ENCODE peak calls at places on chromosome 5, in six cellular contexts. F is colonic mucosa, A is pancreas, Z is breast epithelium, U is lung, O is mesendoderm. N is an unnamed sample. For H3K4me1, the result is how much of the 10 kb centered on the place peaks cover.

GRCh38 chr5:13278148-13278547 is 666.3 kb downstream of the DNAH5 start:
- DNase-seq in F (no peak), A (no peak), Z (no peak), U (no peak), O (peak), N (no peak)

GRCh38 chr5:90547072-90547536 is 11.5 kb upstream of the ADGRV1 start:
- DNase-seq in F (no peak), A (no peak), Z (no peak), U (no peak), O (no peak), N (no peak)

GRCh38 chr5:166883016-166883415 is 1408.4 kb upstream of the WWC1 start:
- DNase-seq in F (no peak), A (no peak), Z (no peak), U (no peak), O (peak), N (no peak)

GRCh38 chr5:10018211-10018610 is 231.5 kb downstream of the ATPSCKMT start:
- DNase-seq in F (no peak), A (no peak), Z (no peak), U (no peak), O (no peak), N (no peak)

GRCh38 chr5:94057655-94058054 is 316.3 kb upstream of the POU5F2 start:
- DNase-seq in F (no peak), A (no peak), Z (no peak), U (no peak), O (peak), N (no peak)

GRCh38 chr5:179731791-179732411 is 721 bp upstream of the MAML1 start:
- DNase-seq in F (peak), A (no peak), Z (peak), U (peak), O (no peak), N (peak)

GRCh38 chr5:168592014-168592368 is 12.8 kb upstream of the PANK3 start:
- DNase-seq in F (no peak), A (no peak), Z (peak), U (no peak), O (no peak), N (no peak)

GRCh38 chr5:78377056-78377717 is 16.8 kb downstream of the SCAMP1 start:
- DNase-seq in F (no peak), A (no peak), Z (no peak), U (no peak), O (no peak), N (no peak)

GRCh38 chr5:1901081-1901480 is 18.4 kb upstream of the IRX4 start:
- DNase-seq in F (no peak), A (no peak), Z (no peak), U (no peak), O (no peak), N (no peak)

GRCh38 chr5:172891716-172892421 is 57.8 kb downstream of the ERGIC1 start:
- DNase-seq in F (no peak), A (peak), Z (peak), U (peak), O (no peak), N (peak)

DNA sequence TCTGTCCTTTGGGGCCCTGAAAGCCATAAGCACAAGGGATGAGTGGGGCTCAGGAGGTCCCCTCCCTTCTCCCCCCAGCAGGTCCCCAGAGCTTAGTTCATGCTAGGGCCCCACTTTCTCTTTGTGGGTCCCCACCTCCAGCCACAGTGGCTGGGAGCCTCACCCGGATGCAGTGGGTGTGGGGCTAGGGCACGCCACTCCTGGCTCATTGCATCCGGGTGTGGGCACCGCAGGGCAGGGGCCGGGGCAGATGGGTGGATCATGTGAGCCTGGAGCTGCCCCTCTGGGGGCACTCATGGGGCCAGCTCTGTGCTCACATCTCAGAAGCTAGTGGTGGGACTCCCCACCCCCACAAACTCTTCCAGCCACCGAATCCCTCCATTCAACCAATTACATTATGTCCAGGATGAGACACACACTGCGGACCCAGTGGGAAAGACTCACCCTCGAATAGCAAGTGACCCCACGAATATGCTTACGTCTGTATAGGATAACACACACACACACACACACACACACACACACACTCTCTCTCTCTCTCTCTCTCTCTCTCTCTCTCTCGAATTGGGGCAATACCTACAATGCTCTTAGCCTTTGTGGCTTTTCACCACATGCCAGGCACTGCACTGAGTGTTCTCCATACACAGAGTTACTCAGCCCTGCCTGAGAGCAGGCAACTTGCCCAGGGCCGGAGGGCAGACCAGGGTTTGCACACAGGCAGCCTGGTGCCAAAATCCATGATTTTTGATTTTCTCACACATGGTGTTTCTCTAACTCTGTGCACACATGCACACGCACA is 16.8 kb upstream of the PHYKPL start:
- DNase-seq in F (no peak), A (no peak), Z (no peak), U (no peak), O (no peak), N (peak)
- H3K27ac ChIP-seq in F (no peak), A (no peak), Z (no peak), U (no peak), O (no peak), N (peak)

GRCh38 chr5:150778103-150778516 is 447 bp upstream of the SMIM3 start:
- DNase-seq in F (peak), A (no peak), Z (no peak), U (no peak), O (no peak), N (no peak)
- H3K4me1 ChIP-seq in F (under half), A (under half), Z (under half), U (under half), O (under half), N (half or more)

GRCh38 chr5:132807163-132807838 is 5.8 kb upstream of the SOWAHA start:
- DNase-seq in F (peak), A (no peak), Z (no peak), U (no peak), O (peak), N (no peak)
- H3K27ac ChIP-seq in F (peak), A (peak), Z (no peak), U (no peak), O (no peak), N (no peak)

DNA sequence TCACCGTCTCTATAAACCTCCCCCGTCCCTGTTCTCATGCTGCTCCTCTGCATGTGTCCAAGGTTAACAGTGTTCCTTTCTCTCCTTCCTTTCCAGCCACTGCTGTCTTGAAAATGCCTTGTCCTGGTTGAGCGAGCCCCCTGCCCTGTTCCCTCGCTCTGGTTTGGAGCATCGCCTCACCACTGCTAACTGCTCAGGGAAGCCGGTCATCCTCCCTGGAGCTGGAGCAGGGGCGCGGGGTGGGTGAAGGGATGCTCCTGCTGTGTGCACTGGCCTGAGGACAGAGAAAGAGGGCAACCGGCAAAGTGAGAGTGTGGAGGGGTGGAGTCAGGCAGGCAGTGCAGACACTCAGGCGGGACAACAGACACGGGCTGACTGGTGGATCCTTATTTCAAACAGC is 19.4 kb downstream of the UBE2QL1 start:
- DNase-seq in F (no peak), A (no peak), Z (no peak), U (no peak), O (no peak), N (no peak)
- H3K4me1 ChIP-seq in F (under half), A (under half), Z (under half), U (under half), O (under half), N (half or more)

GRCh38 chr5:53364098-53364497 is 116.3 kb upstream of the FST start:
- DNase-seq in F (no peak), A (no peak), Z (no peak), U (no peak), O (peak), N (peak)
- H3K27ac ChIP-seq in F (no peak), A (no peak), Z (no peak), U (no peak), O (no peak), N (no peak)

GRCh38 chr5:140223567-140223966 is 48.6 kb downstream of the CYSTM1 start:
- DNase-seq in F (peak), A (no peak), Z (no peak), U (no peak), O (no peak), N (peak)
- H3K4me1 ChIP-seq in F (under half), A (under half), Z (under half), U (under half), O (under half), N (half or more)

DNA sequence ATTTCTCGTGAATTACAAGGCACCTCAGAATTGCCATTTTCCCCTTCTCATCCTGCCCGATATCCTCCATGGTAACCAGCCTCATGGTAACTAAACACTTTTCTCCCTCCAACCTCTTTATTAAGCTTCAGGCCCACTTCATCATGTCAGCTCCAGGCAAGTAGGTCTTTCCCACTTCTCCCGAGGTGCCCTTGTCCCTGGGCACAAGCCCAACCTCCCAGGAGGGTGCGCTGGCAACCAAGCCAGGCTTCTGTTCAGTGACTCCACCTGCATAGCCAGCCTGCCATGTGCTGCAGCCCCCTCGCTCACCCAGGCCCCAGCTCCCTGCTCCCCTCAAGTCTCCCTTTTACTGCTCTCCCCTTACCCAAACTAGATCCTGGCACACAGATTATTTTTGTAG is 47.4 kb upstream of the AFAP1L1 start:
- DNase-seq in F (no peak), A (no peak), Z (no peak), U (no peak), O (no peak), N (peak)
- H3K27ac ChIP-seq in F (no peak), A (no peak), Z (no peak), U (no peak), O (no peak), N (peak)

GRCh38 chr5:151023651-151024050 is 3.3 kb downstream of the GPX3 start:
- DNase-seq in F (peak), A (no peak), Z (peak), U (no peak), O (no peak), N (peak)
- H3K4me1 ChIP-seq in F (under half), A (under half), Z (under half), U (under half), O (under half), N (half or more)

DNA sequence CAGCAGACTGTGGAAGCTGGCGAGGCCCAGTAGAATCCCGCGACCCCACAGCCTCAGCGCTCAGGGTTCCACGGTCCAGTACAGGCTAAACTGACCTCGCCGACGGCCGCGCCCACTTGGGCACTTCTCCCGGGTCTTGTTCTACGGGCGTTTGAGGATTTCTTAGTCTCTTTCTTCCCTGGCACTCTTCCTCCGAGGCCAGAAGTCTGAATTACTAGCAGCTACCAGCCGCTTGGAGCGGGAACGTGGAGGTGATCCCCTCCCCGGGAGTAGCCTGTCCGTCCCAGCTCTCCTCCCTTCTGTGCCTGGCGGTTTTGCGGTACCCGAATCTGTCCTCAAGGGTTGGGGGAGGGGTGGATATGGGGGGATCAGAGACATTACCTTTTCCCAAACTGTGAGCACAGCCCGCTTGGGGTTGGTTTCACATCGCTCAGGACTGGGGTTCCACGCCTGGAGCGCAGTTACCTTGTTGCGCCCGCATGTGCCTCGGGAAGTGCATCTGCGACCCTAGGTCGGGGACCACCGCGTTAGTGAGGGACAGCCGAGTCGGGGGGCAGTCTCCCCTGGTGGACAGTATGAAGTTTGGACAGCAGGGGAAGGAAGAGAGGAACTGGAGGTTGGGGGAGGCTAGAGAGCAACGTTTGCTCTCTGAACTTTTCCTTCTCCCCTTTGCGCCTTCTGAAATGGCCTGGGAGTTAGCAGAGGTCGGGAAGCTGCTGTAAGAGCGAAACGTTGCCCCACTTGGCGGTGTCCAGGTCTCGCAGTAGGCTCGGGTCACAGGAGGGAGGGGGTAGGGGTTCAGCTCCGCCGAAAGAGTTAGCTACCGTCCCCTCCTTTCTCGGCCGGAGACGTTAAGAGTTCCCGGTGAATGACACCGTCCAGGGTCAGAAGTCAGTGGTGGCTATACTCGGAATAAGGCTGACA is 190.8 kb downstream of the MEF2C start:
- DNase-seq in F (no peak), A (no peak), Z (no peak), U (no peak), O (peak), N (no peak)
- H3K27ac ChIP-seq in F (no peak), A (no peak), Z (no peak), U (no peak), O (no peak), N (no peak)

GRCh38 chr5:11564716-11565115 is 339.5 kb downstream of the CTNND2 start:
- DNase-seq in F (no peak), A (no peak), Z (no peak), U (no peak), O (no peak), N (no peak)
- H3K4me1 ChIP-seq in F (under half), A (under half), Z (under half), U (under half), O (under half), N (under half)